ENCODE peak calls at places on chromosomes 5 and 9, in five cellular contexts. Q is CD8-positive, alpha-beta T cell; N is PC-3; K is cardiac muscle cell; I is endodermal cell. R is an unnamed sample. For H3K27me3, the result is how much of the 10 kb centered on the place peaks cover.

GRCh38 chr9:137382728-137383452 is 40.1 kb downstream of the EXD3 start:
- DNase-seq in Q (no peak), N (no peak), K (no peak), I (peak), R (no peak)

GRCh38 chr9:108626743-108627142 is 229.0 kb downstream of the ACTL7B start:
- DNase-seq in Q (no peak), N (no peak), K (no peak), I (no peak), R (no peak)

GRCh38 chr5:167688331-167688730 is 603.1 kb upstream of the WWC1 start:
- DNase-seq in Q (no peak), N (no peak), K (peak), I (no peak), R (no peak)

GRCh38 chr5:174505621-174506020 is 218.8 kb upstream of the MSX2 start:
- DNase-seq in Q (no peak), N (peak), K (peak), I (no peak), R (no peak)

GRCh38 chr9:19517202-19517942 is 108.6 kb downstream of the ACER2 start:
- DNase-seq in Q (no peak), N (peak), K (no peak), I (peak), R (no peak)

GRCh38 chr5:181243020-181243520 is 636 bp downstream of the RACK1 start:
- DNase-seq in Q (no peak), N (no peak), K (no peak), I (no peak), R (no peak)

GRCh38 chr5:172453986-172454354 is 355 bp downstream of the SH3PXD2B start:
- DNase-seq in Q (no peak), N (no peak), K (peak), I (peak), R (no peak)

GRCh38 chr5:98839469-98840383 is 66.3 kb downstream of the RGMB start:
- DNase-seq in Q (no peak), N (peak), K (peak), I (peak), R (no peak)

GRCh38 chr9:87701931-87702421 is 23.9 kb upstream of the CTSL start:
- DNase-seq in Q (no peak), N (no peak), K (no peak), I (peak), R (no peak)

GRCh38 chr9:133342570-133342969 is 5.4 kb downstream of the MED22 start:
- DNase-seq in Q (no peak), N (no peak), K (no peak), I (peak), R (no peak)

GRCh38 chr5:128536861-128537305 is 1.2 kb downstream of the FBN2 start:
- DNase-seq in Q (no peak), N (no peak), K (peak), I (peak), R (no peak)

GRCh38 chr5:77867914-77868313 is 91.8 kb upstream of the TBCA start:
- DNase-seq in Q (no peak), N (no peak), K (no peak), I (no peak), R (no peak)

GRCh38 chr9:2418619-2419018 is 203.0 kb upstream of the VLDLR start:
- DNase-seq in Q (no peak), N (no peak), K (peak), I (peak), R (peak)

GRCh38 chr5:172443441-172444109 is 10.8 kb downstream of the SH3PXD2B start:
- DNase-seq in Q (no peak), N (peak), K (peak), I (no peak), R (peak)

GRCh38 chr5:5497132-5497748 is 74.8 kb downstream of the ICE1 start:
- DNase-seq in Q (no peak), N (peak), K (peak), I (peak), R (peak)

GRCh38 chr5:27706832-27707231 is 668.4 kb upstream of the CDH9 start:
- DNase-seq in Q (no peak), N (peak), K (peak), I (no peak), R (peak)

GRCh38 chr5:1519631-1520141 is 4.1 kb downstream of the LPCAT1 start:
- DNase-seq in Q (no peak), N (no peak), K (no peak), I (peak), R (no peak)

GRCh38 chr9:124769451-124770358 is 1.4 kb downstream of the NR6A1 start:
- DNase-seq in Q (no peak), N (peak), K (no peak), I (peak), R (no peak)

DNA sequence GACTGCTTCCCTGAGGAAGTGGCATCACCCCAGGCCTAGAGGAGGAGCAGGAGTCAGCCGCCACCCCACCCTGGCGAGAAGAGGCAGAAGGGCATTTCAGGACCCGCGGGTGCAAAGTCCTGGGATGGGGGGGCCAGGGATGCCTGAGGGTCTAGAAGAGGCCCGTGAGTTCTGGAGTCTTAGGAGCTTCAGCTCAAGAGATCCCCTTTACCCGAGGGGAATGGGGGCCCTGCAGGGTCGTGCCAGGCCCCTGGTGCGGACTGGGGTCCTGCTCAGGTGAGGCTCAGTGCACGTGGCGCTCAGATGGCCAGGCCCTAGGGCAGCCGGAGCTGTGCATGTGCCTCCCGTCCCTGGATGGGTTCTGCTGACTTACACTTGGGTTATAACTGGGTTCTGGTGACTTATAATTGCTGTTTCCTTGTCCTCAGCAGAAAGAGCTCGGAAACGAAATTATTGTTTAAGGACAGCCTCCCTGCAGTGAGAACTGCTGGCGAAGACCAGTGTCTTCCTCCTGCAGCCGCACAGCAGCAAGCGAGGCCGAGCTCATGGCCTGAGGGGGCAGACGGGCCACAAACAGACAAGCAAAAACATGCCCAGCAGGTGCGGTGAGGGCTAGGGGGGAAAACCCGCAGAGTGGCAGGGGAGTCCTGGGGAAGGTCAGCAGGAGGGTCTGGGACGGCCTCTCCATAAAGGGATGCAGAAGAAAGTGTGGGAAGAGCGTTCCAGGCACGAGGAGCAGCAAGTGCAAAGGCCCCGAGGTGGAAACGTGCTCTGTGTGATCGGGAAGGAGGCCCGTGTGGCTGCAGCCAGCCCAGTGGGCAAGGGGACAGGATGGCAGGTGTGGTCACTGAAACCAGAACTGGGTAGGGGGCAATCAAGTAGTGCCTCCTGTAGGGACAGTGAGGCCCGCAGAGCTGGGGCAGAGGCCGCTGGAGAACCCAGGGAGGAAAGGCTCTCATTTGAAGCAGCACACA is 16.6 kb upstream of the LAMC3 start:
- DNase-seq in Q (no peak), N (no peak), K (no peak), I (peak), R (no peak)
- H3K4me3 ChIP-seq in Q (no peak), N (no peak), K (no peak), I (no peak), R (no peak)

GRCh38 chr5:133870661-133871060 is 97.8 kb downstream of the C5orf15 start:
- DNase-seq in Q (no peak), N (peak), K (peak), I (no peak), R (peak)
- TF ChIP-seq CTCF in Q (no peak), N (no peak), K (no peak), I (no peak), R (no peak)

DNA sequence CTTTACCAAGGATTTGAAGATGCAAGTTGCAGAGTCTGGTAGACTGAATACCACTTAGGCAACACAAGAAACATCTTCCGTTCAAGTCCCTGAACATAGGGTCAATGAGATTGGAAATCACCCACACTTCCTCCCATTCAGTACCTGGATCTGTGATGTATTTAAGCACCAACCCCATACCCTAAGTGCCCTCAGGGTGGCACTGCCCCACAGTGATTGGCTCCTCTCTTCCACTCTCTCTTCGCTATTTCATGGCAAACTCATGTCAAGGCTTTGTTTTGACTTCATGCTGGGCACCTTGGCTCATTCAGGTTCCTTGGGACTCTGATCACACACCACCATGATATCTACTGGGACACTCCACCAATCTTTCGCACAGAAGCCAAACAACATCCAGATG is 53.7 kb downstream of the GGTA1 start:
- DNase-seq in Q (peak), N (peak), K (no peak), I (peak), R (no peak)
- H3K27me3 ChIP-seq in Q (under half), N (half or more), K (under half), I (under half), R (half or more)

GRCh38 chr5:220008-220407 is 1.9 kb downstream of the SDHA start:
- DNase-seq in Q (no peak), N (no peak), K (no peak), I (no peak), R (no peak)
- H3K4me3 ChIP-seq in Q (peak), N (peak), K (peak), I (peak), R (no peak)

GRCh38 chr9:113581865-113582697 is 118.6 kb downstream of the RGS3 start:
- DNase-seq in Q (peak), N (no peak), K (no peak), I (no peak), R (peak)
- TF ChIP-seq CTCF in Q (peak), N (no peak), K (no peak), I (no peak), R (peak)